ENCODE peak calls at places on chromosome 11, in eight cellular contexts. One of them, this sample, is unnamed.

GRCh38 chr11:43941257-43941879 is 1.1 kb upstream of the C11orf96 start:
- DNase-seq in CD8-positive, alpha-beta T cell: no peak
- DNase-seq in CD4-positive, alpha-beta memory T cell: no peak
- DNase-seq in thoracic aorta: no peak
- DNase-seq in AG04449: no peak
- DNase-seq in right lobe of liver: no peak
- DNase-seq in left lung: no peak
- DNase-seq in WTC11: no peak
- DNase-seq in this sample: no peak

GRCh38 chr11:98495016-98495415 is 525.7 kb upstream of the CNTN5 start:
- DNase-seq in right lobe of liver: no peak
- DNase-seq in left lung: no peak
- DNase-seq in CD4-positive, alpha-beta memory T cell: no peak
- DNase-seq in AG04449: no peak
- DNase-seq in WTC11: no peak
- DNase-seq in thoracic aorta: no peak
- DNase-seq in CD8-positive, alpha-beta T cell: no peak
- DNase-seq in this sample: no peak

GRCh38 chr11:36391062-36391461 is 95.0 kb downstream of the PRR5L start:
- DNase-seq in right lobe of liver: peak
- DNase-seq in thoracic aorta: no peak
- DNase-seq in AG04449: no peak
- DNase-seq in left lung: peak
- DNase-seq in CD4-positive, alpha-beta memory T cell: no peak
- DNase-seq in CD8-positive, alpha-beta T cell: no peak
- DNase-seq in WTC11: no peak
- DNase-seq in this sample: no peak

GRCh38 chr11:2738551-2739431 is 39.0 kb upstream of the KCNQ1OT1 start:
- DNase-seq in left lung: no peak
- DNase-seq in thoracic aorta: no peak
- DNase-seq in CD8-positive, alpha-beta T cell: no peak
- DNase-seq in AG04449: no peak
- DNase-seq in right lobe of liver: no peak
- DNase-seq in CD4-positive, alpha-beta memory T cell: no peak
- DNase-seq in WTC11: no peak
- DNase-seq in this sample: no peak

GRCh38 chr11:44784438-44784760 is 57.6 kb downstream of the TSPAN18 start:
- DNase-seq in CD8-positive, alpha-beta T cell: no peak
- DNase-seq in right lobe of liver: no peak
- DNase-seq in thoracic aorta: no peak
- DNase-seq in WTC11: no peak
- DNase-seq in AG04449: no peak
- DNase-seq in left lung: no peak
- DNase-seq in CD4-positive, alpha-beta memory T cell: no peak
- DNase-seq in this sample: no peak

GRCh38 chr11:5605849-5606248 is 9.4 kb downstream of the TRIM6 start:
- DNase-seq in right lobe of liver: no peak
- DNase-seq in thoracic aorta: peak
- DNase-seq in AG04449: peak
- DNase-seq in CD8-positive, alpha-beta T cell: no peak
- DNase-seq in WTC11: no peak
- DNase-seq in left lung: no peak
- DNase-seq in CD4-positive, alpha-beta memory T cell: no peak
- DNase-seq in this sample: no peak

GRCh38 chr11:44627911-44628729 is 62.7 kb downstream of the CD82 start:
- DNase-seq in left lung: no peak
- DNase-seq in WTC11: no peak
- DNase-seq in CD8-positive, alpha-beta T cell: peak
- DNase-seq in CD4-positive, alpha-beta memory T cell: no peak
- DNase-seq in thoracic aorta: no peak
- DNase-seq in right lobe of liver: peak
- DNase-seq in AG04449: no peak
- DNase-seq in this sample: no peak

GRCh38 chr11:46120361-46120710 is 918 bp downstream of the PHF21A start:
- DNase-seq in left lung: no peak
- DNase-seq in right lobe of liver: peak
- DNase-seq in CD4-positive, alpha-beta memory T cell: peak
- DNase-seq in thoracic aorta: no peak
- DNase-seq in AG04449: no peak
- DNase-seq in WTC11: no peak
- DNase-seq in CD8-positive, alpha-beta T cell: peak
- DNase-seq in this sample: no peak

GRCh38 chr11:44564198-44564597 is 1.3 kb upstream of the CD82 start:
- DNase-seq in WTC11: no peak
- DNase-seq in AG04449: no peak
- DNase-seq in right lobe of liver: peak
- DNase-seq in thoracic aorta: no peak
- DNase-seq in left lung: no peak
- DNase-seq in CD8-positive, alpha-beta T cell: no peak
- DNase-seq in CD4-positive, alpha-beta memory T cell: no peak
- DNase-seq in this sample: no peak

GRCh38 chr11:2699185-2699530 is 636 bp downstream of the KCNQ1OT1 start:
- DNase-seq in thoracic aorta: no peak
- DNase-seq in AG04449: no peak
- DNase-seq in right lobe of liver: peak
- DNase-seq in CD8-positive, alpha-beta T cell: no peak
- DNase-seq in left lung: peak
- DNase-seq in CD4-positive, alpha-beta memory T cell: no peak
- DNase-seq in WTC11: peak
- DNase-seq in this sample: no peak

GRCh38 chr11:78420255-78420764 is 2.7 kb upstream of the GAB2 start:
- DNase-seq in WTC11: peak
- DNase-seq in CD8-positive, alpha-beta T cell: peak
- DNase-seq in left lung: peak
- DNase-seq in CD4-positive, alpha-beta memory T cell: peak
- DNase-seq in thoracic aorta: no peak
- DNase-seq in AG04449: peak
- DNase-seq in right lobe of liver: peak
- DNase-seq in this sample: peak

GRCh38 chr11:848380-848931 is 5.8 kb downstream of the TSPAN4 start:
- DNase-seq in thoracic aorta: no peak
- DNase-seq in right lobe of liver: no peak
- DNase-seq in WTC11: peak
- DNase-seq in CD4-positive, alpha-beta memory T cell: peak
- DNase-seq in CD8-positive, alpha-beta T cell: peak
- DNase-seq in AG04449: no peak
- DNase-seq in left lung: no peak
- DNase-seq in this sample: no peak

GRCh38 chr11:79026803-79027445 is 413.9 kb downstream of the TENM4 start:
- DNase-seq in left lung: no peak
- DNase-seq in AG04449: no peak
- DNase-seq in CD4-positive, alpha-beta memory T cell: no peak
- DNase-seq in right lobe of liver: no peak
- DNase-seq in CD8-positive, alpha-beta T cell: no peak
- DNase-seq in WTC11: no peak
- DNase-seq in thoracic aorta: no peak
- DNase-seq in this sample: no peak

GRCh38 chr11:122604626-122605025 is 50.9 kb upstream of the UBASH3B start:
- DNase-seq in CD8-positive, alpha-beta T cell: no peak
- DNase-seq in right lobe of liver: no peak
- DNase-seq in left lung: no peak
- DNase-seq in AG04449: no peak
- DNase-seq in CD4-positive, alpha-beta memory T cell: no peak
- DNase-seq in thoracic aorta: no peak
- DNase-seq in WTC11: peak
- DNase-seq in this sample: no peak

GRCh38 chr11:48125866-48126265 is 90.7 kb upstream of the OR4B1 start:
- DNase-seq in left lung: no peak
- DNase-seq in WTC11: no peak
- DNase-seq in thoracic aorta: no peak
- DNase-seq in AG04449: no peak
- DNase-seq in CD8-positive, alpha-beta T cell: no peak
- DNase-seq in right lobe of liver: peak
- DNase-seq in CD4-positive, alpha-beta memory T cell: no peak
- DNase-seq in this sample: no peak

GRCh38 chr11:75565916-75566762 is 4.1 kb downstream of the SERPINH1 start:
- DNase-seq in CD4-positive, alpha-beta memory T cell: no peak
- DNase-seq in left lung: no peak
- DNase-seq in CD8-positive, alpha-beta T cell: no peak
- DNase-seq in WTC11: no peak
- DNase-seq in AG04449: no peak
- DNase-seq in right lobe of liver: no peak
- DNase-seq in thoracic aorta: no peak
- DNase-seq in this sample: no peak

GRCh38 chr11:16813141-16813540 is 74.7 kb downstream of the C11orf58 start:
- DNase-seq in CD8-positive, alpha-beta T cell: no peak
- DNase-seq in CD4-positive, alpha-beta memory T cell: no peak
- DNase-seq in left lung: no peak
- DNase-seq in WTC11: no peak
- DNase-seq in thoracic aorta: no peak
- DNase-seq in AG04449: no peak
- DNase-seq in right lobe of liver: no peak
- DNase-seq in this sample: no peak

GRCh38 chr11:30753994-30754393 is 167.8 kb upstream of the MPPED2 start:
- DNase-seq in CD8-positive, alpha-beta T cell: no peak
- DNase-seq in CD4-positive, alpha-beta memory T cell: no peak
- DNase-seq in AG04449: no peak
- DNase-seq in WTC11: no peak
- DNase-seq in left lung: no peak
- DNase-seq in right lobe of liver: no peak
- DNase-seq in thoracic aorta: no peak
- DNase-seq in this sample: no peak

GRCh38 chr11:46039990-46040389 is 81.3 kb downstream of the PHF21A start:
- DNase-seq in WTC11: no peak
- DNase-seq in CD8-positive, alpha-beta T cell: no peak
- DNase-seq in CD4-positive, alpha-beta memory T cell: no peak
- DNase-seq in AG04449: peak
- DNase-seq in thoracic aorta: no peak
- DNase-seq in right lobe of liver: no peak
- DNase-seq in left lung: no peak
- DNase-seq in this sample: no peak

GRCh38 chr11:10455637-10456487 is 798 bp downstream of the AMPD3 start:
- DNase-seq in WTC11: peak
- DNase-seq in AG04449: peak
- DNase-seq in thoracic aorta: no peak
- DNase-seq in left lung: peak
- DNase-seq in CD4-positive, alpha-beta memory T cell: peak
- DNase-seq in right lobe of liver: no peak
- DNase-seq in CD8-positive, alpha-beta T cell: peak
- DNase-seq in this sample: no peak

GRCh38 chr11:120097721-120098385 is 40.1 kb downstream of the TRIM29 start:
- DNase-seq in CD8-positive, alpha-beta T cell: no peak
- DNase-seq in CD4-positive, alpha-beta memory T cell: no peak
- DNase-seq in thoracic aorta: no peak
- DNase-seq in WTC11: no peak
- DNase-seq in left lung: no peak
- DNase-seq in right lobe of liver: no peak
- DNase-seq in AG04449: no peak
- DNase-seq in this sample: no peak

GRCh38 chr11:68211546-68211945 is 1.6 kb downstream of the KMT5B start:
- DNase-seq in left lung: peak
- DNase-seq in AG04449: no peak
- DNase-seq in WTC11: no peak
- DNase-seq in thoracic aorta: no peak
- DNase-seq in CD8-positive, alpha-beta T cell: no peak
- DNase-seq in CD4-positive, alpha-beta memory T cell: no peak
- DNase-seq in right lobe of liver: peak
- DNase-seq in this sample: no peak

This sample was measured in SK-MEL-5.